ENCODE peak calls at places on chromosomes 5 and 9, in seven cellular contexts. V is mesendoderm, P is mesenchymal stem cell, S is IMR-90, F is H9, Q is trophoblast cell, O is H1. J is an unnamed sample.

GRCh38 chr9:71975833-71976232 is 64.4 kb downstream of the C9orf85 start:
- DNase-seq in V (no peak), P (no peak), S (no peak), F (no peak), Q (no peak), O (no peak), J (no peak)

GRCh38 chr5:73318308-73318719 is 130.3 kb downstream of the FOXD1 start:
- DNase-seq in V (no peak), P (no peak), S (peak), F (no peak), Q (peak), O (no peak), J (no peak)

GRCh38 chr9:93827545-93828330 is 127.4 kb downstream of the BARX1 start:
- DNase-seq in V (peak), P (peak), S (peak), F (peak), Q (peak), O (peak), J (peak)

GRCh38 chr5:7763621-7764072 is 87.3 kb downstream of the CFAP90 start:
- DNase-seq in V (no peak), P (no peak), S (no peak), F (no peak), Q (no peak), O (no peak), J (no peak)

GRCh38 chr5:111857633-111858032 is 100.6 kb upstream of the NREP start:
- DNase-seq in V (no peak), P (peak), S (peak), F (no peak), Q (no peak), O (no peak), J (no peak)

GRCh38 chr5:150112211-150113046 is 26.1 kb upstream of the CSF1R start:
- DNase-seq in V (peak), P (peak), S (peak), F (peak), Q (peak), O (peak), J (peak)

GRCh38 chr9:21965401-21965951 is 28.7 kb downstream of the CDKN2A start:
- DNase-seq in V (peak), P (peak), S (peak), F (peak), Q (peak), O (peak), J (peak)

GRCh38 chr9:107465467-107466451 is 23.8 kb downstream of the KLF4 start:
- DNase-seq in V (peak), P (peak), S (peak), F (peak), Q (peak), O (peak), J (peak)

GRCh38 chr9:14314929-14315753 is 1.2 kb upstream of the NFIB start:
- DNase-seq in V (peak), P (peak), S (peak), F (peak), Q (peak), O (peak), J (peak)

GRCh38 chr9:90801507-90802289 is at the start of gene SYK:
- DNase-seq in V (peak), P (no peak), S (no peak), F (peak), Q (peak), O (peak), J (no peak)

GRCh38 chr9:111630182-111631070 is 708 bp upstream of the DNAJC25 start:
- DNase-seq in V (no peak), P (no peak), S (no peak), F (no peak), Q (no peak), O (peak), J (no peak)

GRCh38 chr9:30943446-30944232 is 1440.8 kb upstream of the ACO1 start:
- DNase-seq in V (no peak), P (no peak), S (no peak), F (no peak), Q (no peak), O (no peak), J (no peak)

GRCh38 chr5:136132087-136132486 is 558 bp upstream of the SMAD5 start:
- DNase-seq in V (peak), P (no peak), S (no peak), F (no peak), Q (no peak), O (no peak), J (peak)

GRCh38 chr5:33891731-33892418 is at the start of gene ADAMTS12:
- DNase-seq in V (peak), P (peak), S (peak), F (peak), Q (no peak), O (peak), J (peak)

GRCh38 chr9:134139081-134139480 is 3.2 kb downstream of the WDR5 start:
- DNase-seq in V (no peak), P (peak), S (peak), F (no peak), Q (no peak), O (no peak), J (no peak)

GRCh38 chr9:11992866-11993265 is 700.3 kb upstream of the TYRP1 start:
- DNase-seq in V (no peak), P (peak), S (no peak), F (no peak), Q (no peak), O (no peak), J (peak)

GRCh38 chr5:88647901-88648300 is 235.1 kb downstream of the MEF2C start:
- DNase-seq in V (no peak), P (no peak), S (no peak), F (no peak), Q (no peak), O (no peak), J (no peak)
- H2AK5ac ChIP-seq in V (no peak), P (no peak), S (no peak), F (no peak), Q (no peak), O (no peak), J (no peak)

GRCh38 chr9:129008469-129008965 is 19.6 kb downstream of the SH3GLB2 start:
- DNase-seq in V (no peak), P (no peak), S (no peak), F (no peak), Q (no peak), O (no peak), J (no peak)
- H2AK5ac ChIP-seq in V (no peak), P (no peak), S (no peak), F (no peak), Q (no peak), O (no peak), J (no peak)

DNA sequence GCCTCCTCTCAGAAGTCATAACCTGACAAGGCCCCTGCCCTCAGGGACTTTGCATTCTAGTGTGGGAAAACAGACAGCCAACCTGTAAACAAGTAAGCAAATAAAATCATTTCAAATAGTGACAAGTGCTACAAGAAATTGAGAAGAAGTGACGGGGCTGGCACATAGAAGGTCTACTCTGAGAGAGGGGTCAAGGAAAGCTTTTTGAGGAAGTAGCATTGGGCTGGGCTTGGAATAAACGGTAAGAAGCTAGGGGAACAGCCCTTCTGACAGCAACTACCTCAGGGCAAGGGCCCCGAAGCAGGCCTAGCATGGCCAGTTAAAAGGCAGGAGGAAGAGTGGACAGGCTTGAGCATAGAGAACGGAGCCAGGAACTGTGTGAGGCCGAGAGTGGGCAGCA is 4.8 kb upstream of the SLC2A8 start:
- DNase-seq in V (no peak), P (no peak), S (no peak), F (no peak), Q (no peak), O (no peak), J (no peak)
- H2AK5ac ChIP-seq in V (no peak), P (no peak), S (no peak), F (no peak), Q (no peak), O (no peak), J (no peak)

DNA sequence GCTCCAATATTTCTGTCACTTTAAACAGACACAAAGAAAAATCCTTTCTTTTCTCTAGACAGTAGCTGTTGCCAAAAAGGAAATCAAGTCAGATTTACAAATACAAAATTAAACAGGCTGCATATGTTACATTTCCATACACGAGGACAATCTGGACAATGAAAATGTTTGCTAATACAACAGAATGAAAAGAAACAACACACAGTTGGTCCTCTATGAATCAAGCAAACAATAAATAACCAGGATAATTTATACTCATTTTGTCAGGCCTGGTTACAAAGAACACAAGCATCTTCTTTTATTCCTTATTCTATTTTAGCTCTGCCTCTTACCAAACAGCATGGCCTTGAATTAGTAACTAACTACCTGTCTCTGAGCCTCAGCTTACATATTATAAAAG is 156.4 kb downstream of the MAPKAP1 start:
- DNase-seq in V (no peak), P (no peak), S (no peak), F (no peak), Q (no peak), O (no peak), J (no peak)
- H2AK5ac ChIP-seq in V (no peak), P (no peak), S (no peak), F (no peak), Q (no peak), O (no peak), J (no peak)

GRCh38 chr5:139494256-139494655 is 11.7 kb upstream of the STING1 start:
- DNase-seq in V (no peak), P (no peak), S (no peak), F (no peak), Q (no peak), O (no peak), J (no peak)
- H2AK5ac ChIP-seq in V (no peak), P (no peak), S (peak), F (no peak), Q (no peak), O (no peak), J (no peak)

DNA sequence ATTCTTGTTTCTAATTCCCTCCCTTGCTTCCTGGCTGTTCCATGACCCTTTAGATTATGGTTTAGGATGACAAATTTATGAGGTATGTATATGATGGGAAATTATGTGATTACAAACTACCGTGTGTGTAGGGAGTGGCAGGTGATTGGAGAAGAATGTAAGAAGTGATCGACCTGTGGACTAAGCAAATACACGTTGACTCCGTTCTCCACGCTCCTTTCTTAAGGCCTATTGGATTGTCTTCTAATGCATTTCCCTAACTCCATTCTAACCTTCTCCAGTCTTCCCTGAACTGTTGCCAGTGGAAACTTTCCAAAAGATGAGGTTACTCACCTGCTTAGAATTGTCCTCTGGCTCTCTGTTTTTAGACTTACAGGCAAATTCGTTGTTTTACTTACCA is 36.6 kb downstream of the MVB12B start:
- DNase-seq in V (no peak), P (no peak), S (no peak), F (no peak), Q (no peak), O (no peak), J (no peak)
- H2AK5ac ChIP-seq in V (no peak), P (no peak), S (no peak), F (no peak), Q (no peak), O (no peak), J (no peak)

GRCh38 chr5:179337227-179338122 is 7.8 kb downstream of the ADAMTS2 start:
- DNase-seq in V (no peak), P (no peak), S (no peak), F (no peak), Q (no peak), O (no peak), J (no peak)

GRCh38 chr5:179338123-179338676 is 7.1 kb downstream of the ADAMTS2 start:
- DNase-seq in V (no peak), P (no peak), S (no peak), F (no peak), Q (no peak), O (no peak), J (no peak)

GRCh38 chr5:179336126-179336870 is 9.0 kb downstream of the ADAMTS2 start:
- DNase-seq in V (peak), P (no peak), S (no peak), F (no peak), Q (no peak), O (no peak), J (no peak)

GRCh38 chr5:179339081-179339480 is 6.2 kb downstream of the ADAMTS2 start:
- DNase-seq in V (no peak), P (no peak), S (no peak), F (no peak), Q (no peak), O (no peak), J (no peak)

DNA sequence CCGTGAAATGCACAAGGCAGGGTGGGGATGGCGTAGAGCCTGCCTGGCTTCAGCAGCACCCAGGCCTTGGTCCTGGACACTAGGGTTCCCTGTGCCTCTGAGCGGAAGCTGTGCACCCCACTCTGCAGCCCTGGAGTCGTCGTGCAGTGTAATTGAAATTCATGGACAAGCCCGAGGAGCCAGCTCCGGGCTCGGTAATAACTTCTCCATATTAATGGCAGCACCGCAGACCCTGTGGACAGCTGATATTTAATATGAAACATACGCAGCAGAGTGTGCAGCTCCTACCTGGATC is 8.4 kb downstream of the ADAMTS2 start:
- DNase-seq in V (no peak), P (no peak), S (no peak), F (no peak), Q (no peak), O (no peak), J (no peak)
- H2AK5ac ChIP-seq in V (no peak), P (no peak), S (no peak), F (no peak), Q (no peak), O (no peak), J (no peak)

GRCh38 chr5:119400248-119400647 is 44.4 kb downstream of the TNFAIP8 start:
- DNase-seq in V (no peak), P (no peak), S (peak), F (no peak), Q (no peak), O (peak), J (no peak)

GRCh38 chr5:119402081-119402480 is 46.3 kb downstream of the TNFAIP8 start:
- DNase-seq in V (no peak), P (no peak), S (no peak), F (peak), Q (no peak), O (no peak), J (no peak)

GRCh38 chr5:119405444-119405843 is 46.9 kb upstream of the HSD17B4 start:
- DNase-seq in V (no peak), P (no peak), S (no peak), F (no peak), Q (no peak), O (peak), J (no peak)

GRCh38 chr5:119404033-119404432 is 48.2 kb downstream of the TNFAIP8 start:
- DNase-seq in V (no peak), P (no peak), S (no peak), F (no peak), Q (no peak), O (no peak), J (no peak)

GRCh38 chr5:119402555-119402954 is 46.7 kb downstream of the TNFAIP8 start:
- DNase-seq in V (peak), P (no peak), S (no peak), F (peak), Q (no peak), O (no peak), J (no peak)
- H2AK5ac ChIP-seq in V (no peak), P (no peak), S (no peak), F (no peak), Q (no peak), O (no peak), J (no peak)

J was measured in neuronal stem cell.